ENCODE peak calls at places on chromosomes 5 and 9, in five cellular contexts. M is epithelial cell of esophagus, X is fibroblast of pulmonary artery, B is fibroblast of lung, O is mesendoderm. W is an unnamed sample.

GRCh38 chr5:152560508-152561137 is 155.5 kb upstream of the NMUR2 start:
- DNase-seq in M (peak; percentile 77), X (peak; percentile 73), B (peak; percentile 65), O (peak; percentile 83), W (peak; percentile 41)

GRCh38 chr5:51691538-51691937 is 308.3 kb downstream of the ISL1 start:
- DNase-seq in M (no peak), X (no peak), B (no peak), O (no peak), W (no peak)

GRCh38 chr5:171647900-171648253 is 137.7 kb upstream of the SMIM23 start:
- DNase-seq in M (no peak), X (no peak), B (no peak), O (no peak), W (no peak)

GRCh38 chr5:32283539-32284377 is 29.0 kb downstream of the MTMR12 start:
- DNase-seq in M (peak; percentile 91), X (peak; percentile 50), B (no peak), O (peak; percentile 52), W (peak; percentile 61)

GRCh38 chr5:171596391-171596878 is 177.0 kb downstream of the FGF18 start:
- DNase-seq in M (peak; percentile 63), X (peak; percentile 92), B (peak; percentile 98), O (peak; percentile 91), W (peak; percentile 99)

GRCh38 chr5:5492087-5492933 is 69.8 kb downstream of the ICE1 start:
- DNase-seq in M (peak; percentile 67), X (peak; percentile 73), B (peak; percentile 69), O (peak; percentile 71), W (peak; percentile 32)

GRCh38 chr9:134035041-134036039 is 10.1 kb downstream of the BRD3OS start:
- DNase-seq in M (no peak), X (no peak), B (no peak), O (no peak), W (no peak)

GRCh38 chr9:111458139-111459009 is 25.8 kb downstream of the ECPAS start:
- DNase-seq in M (peak; percentile 9), X (peak; percentile 13), B (peak; percentile 42), O (peak; percentile 64), W (no peak)

GRCh38 chr5:124697912-124698690 is 48.3 kb downstream of the ZNF608 start:
- DNase-seq in M (no peak), X (peak; percentile 21), B (peak; percentile 43), O (no peak), W (no peak)

GRCh38 chr5:31761877-31762276 is 122.9 kb downstream of the PDZD2 start:
- DNase-seq in M (no peak), X (no peak), B (no peak), O (no peak), W (no peak)

GRCh38 chr5:14247054-14247386 is 103.9 kb downstream of the TRIO start:
- DNase-seq in M (no peak), X (no peak), B (no peak), O (peak; percentile 56), W (no peak)

GRCh38 chr9:134676886-134677285 is 35.3 kb downstream of the COL5A1 start:
- DNase-seq in M (no peak), X (no peak), B (no peak), O (no peak), W (no peak)

GRCh38 chr5:158039911-158040347 is 181.0 kb upstream of the CLINT1 start:
- DNase-seq in M (no peak), X (no peak), B (no peak), O (no peak), W (no peak)

DNA sequence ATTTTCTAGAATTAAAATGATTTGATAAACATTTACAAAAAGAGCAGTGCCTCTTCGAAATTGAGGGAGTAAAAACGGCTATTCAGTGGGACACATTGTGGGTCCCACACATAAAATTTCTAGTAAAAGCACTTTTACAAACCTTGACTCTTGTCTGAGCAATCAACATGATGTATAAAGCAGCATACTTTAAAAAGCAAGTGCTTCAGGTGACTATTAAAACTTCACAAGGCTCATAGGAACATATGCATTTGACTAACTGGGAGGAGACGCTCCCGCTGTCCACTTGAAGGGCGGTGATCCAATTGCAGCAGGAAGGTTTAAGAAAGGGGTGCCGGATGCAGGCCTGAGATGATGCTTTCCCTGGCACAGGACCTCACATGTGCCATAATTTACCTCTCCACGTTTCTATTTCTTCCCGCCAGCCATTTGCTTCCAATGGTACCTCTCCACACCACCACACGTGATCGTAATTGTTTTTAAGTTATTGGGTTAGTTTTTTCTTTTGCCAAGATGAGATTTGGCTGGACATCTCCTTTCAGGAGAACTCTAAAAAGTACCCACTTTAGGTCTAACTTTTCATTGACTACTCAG is 1.8 kb downstream of the MCTP1 start:
- DNase-seq in M (no peak), X (no peak), B (no peak), O (peak; percentile 21), W (no peak)
- H3K4me3 ChIP-seq in M (no peak overlapping the region), X (no peak overlapping the region), B (peak overlapping the region; percentile 57), O (no peak overlapping the region), W (no peak overlapping the region)

GRCh38 chr5:63963926-63964325 is 1.7 kb upstream of the HTR1A start:
- DNase-seq in M (no peak), X (no peak), B (no peak), O (no peak), W (no peak)

GRCh38 chr5:63963080-63963735 is 963 bp upstream of the HTR1A start:
- DNase-seq in M (peak; percentile 79), X (peak; percentile 83), B (peak; percentile 79), O (peak; percentile 88), W (peak; percentile 11)

GRCh38 chr5:63961598-63962161 is 565 bp downstream of the HTR1A start:
- DNase-seq in M (no peak), X (no peak), B (no peak), O (peak; percentile 48), W (no peak)

GRCh38 chr5:63961125-63961597 is 1.1 kb downstream of the HTR1A start:
- DNase-seq in M (no peak), X (no peak), B (no peak), O (no peak), W (no peak)

GRCh38 chr5:63962345-63962744 is at the start of gene HTR1A:
- DNase-seq in M (no peak), X (no peak), B (no peak), O (no peak), W (no peak)
- H3K4me3 ChIP-seq in M (no peak within 1 kb of the TSS), X (no peak within 1 kb of the TSS), B (no peak within 1 kb of the TSS), O (no peak within 1 kb of the TSS), W (no peak within 1 kb of the TSS)

GRCh38 chr9:120936011-120936763 is 9.6 kb upstream of the TRAF1 start:
- DNase-seq in M (peak; percentile 94), X (peak; percentile 97), B (peak; percentile 97), O (peak; percentile 83), W (peak; percentile 93)

GRCh38 chr9:120937127-120937526 is 10.5 kb upstream of the TRAF1 start:
- DNase-seq in M (no peak), X (peak; percentile 36), B (no peak), O (no peak), W (peak; percentile 80)

GRCh38 chr9:120934271-120934670 is 7.7 kb upstream of the TRAF1 start:
- DNase-seq in M (no peak), X (no peak), B (no peak), O (no peak), W (no peak)

GRCh38 chr9:120936764-120937122 is 10.1 kb upstream of the TRAF1 start:
- DNase-seq in M (no peak), X (no peak), B (no peak), O (no peak), W (no peak)

DNA sequence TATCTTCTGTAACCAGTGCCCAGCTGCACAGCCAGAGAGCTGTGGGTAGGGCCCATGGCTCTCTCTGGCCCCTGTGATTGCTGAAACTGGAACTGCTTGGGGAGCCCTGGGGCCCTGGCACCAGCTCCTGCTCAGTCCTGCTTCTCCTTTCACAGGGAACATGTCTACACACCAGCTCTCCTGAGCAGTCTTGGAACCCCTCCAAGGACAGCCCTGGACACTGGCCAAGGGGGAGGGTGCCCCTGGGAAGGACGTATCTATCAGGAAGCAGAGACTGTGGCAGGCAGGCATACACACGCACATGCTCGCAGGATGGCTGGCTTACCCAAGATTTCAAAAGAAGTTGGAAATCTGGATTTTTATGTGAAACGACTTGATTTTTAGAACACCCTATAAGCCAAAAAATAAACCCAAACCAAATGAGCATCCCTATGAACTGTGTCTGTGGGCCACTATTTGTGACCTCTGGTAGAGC is 8.8 kb upstream of the TRAF1 start:
- DNase-seq in M (peak; percentile 100), X (peak; percentile 98), B (peak; percentile 95), O (no peak), W (peak; percentile 96)
- H3K4me3 ChIP-seq in M (no peak overlapping the region), X (no peak overlapping the region), B (no peak overlapping the region), O (no peak overlapping the region), W (no peak overlapping the region)

GRCh38 chr5:43401827-43402226 is 10.4 kb downstream of the CCL28 start:
- DNase-seq in M (no peak), X (peak; percentile 22), B (peak; percentile 11), O (peak; percentile 61), W (peak; percentile 9)

GRCh38 chr5:43400082-43400481 is 12.1 kb downstream of the CCL28 start:
- DNase-seq in M (peak; percentile 43), X (peak; percentile 48), B (peak; percentile 51), O (no peak), W (no peak)

GRCh38 chr5:43396762-43397304 is 15.4 kb downstream of the CCL28 start:
- DNase-seq in M (peak; percentile 62), X (peak; percentile 22), B (peak; percentile 30), O (no peak), W (peak; percentile 63)
- H3K4me3 ChIP-seq in M (peak overlapping the region; percentile 54), X (peak overlapping the region; percentile 52), B (peak overlapping the region; percentile 59), O (no peak overlapping the region), W (peak overlapping the region; percentile 56)

DNA sequence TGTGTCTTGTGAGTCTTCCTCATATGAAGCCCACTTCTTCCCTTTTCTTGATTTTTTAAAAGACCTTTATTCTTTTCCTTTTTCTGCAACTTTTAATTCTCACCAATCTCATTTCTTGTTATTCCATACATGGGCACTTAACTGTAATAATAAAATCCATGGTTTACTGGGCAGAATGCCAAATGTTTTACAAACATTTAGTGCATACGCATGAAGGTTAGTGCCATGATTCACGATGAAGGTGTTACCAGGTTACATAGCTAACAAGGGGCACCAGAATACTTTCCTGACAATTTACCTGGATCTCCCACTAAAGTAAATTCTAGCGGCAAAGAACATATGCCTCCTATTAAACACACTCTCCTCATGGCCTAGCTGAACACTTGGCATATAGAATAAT is 28.5 kb downstream of the MAN2A1 start:
- DNase-seq in M (peak; percentile 80), X (no peak), B (no peak), O (no peak), W (no peak)
- H3K4me3 ChIP-seq in M (no peak overlapping the region), X (no peak overlapping the region), B (no peak overlapping the region), O (no peak overlapping the region), W (no peak overlapping the region)

GRCh38 chr9:37626708-37627293 is 24.0 kb upstream of the FRMPD1 start:
- DNase-seq in M (no peak), X (no peak), B (no peak), O (no peak), W (no peak)
- H3K4me3 ChIP-seq in M (no peak overlapping the region), X (no peak overlapping the region), B (no peak overlapping the region), O (no peak overlapping the region), W (no peak overlapping the region)

GRCh38 chr5:150129813-150130492 is 25.7 kb downstream of the PDGFRB start:
- DNase-seq in M (peak; percentile 69), X (peak; percentile 82), B (peak; percentile 84), O (peak; percentile 85), W (peak; percentile 66)
- H3K4me3 ChIP-seq in M (peak overlapping the region; percentile 33), X (no peak overlapping the region), B (no peak overlapping the region), O (no peak overlapping the region), W (no peak overlapping the region)

W was measured in MG63.